ENCODE peak calls at places on chromosomes 16 and 17, in ten cellular contexts. Q is left ventricle myocardium inferior; I is AG04450; H is transverse colon; N is NCI-H1105; T is mucosa of descending colon; U is midbrain; P is activated T-cell treated with anti-CD3 and anti-CD28 coated beads, Interleukin-2, amount 50 U/mL, for 4 hours; M is ELF-1; R is cortex of kidney. F is an unnamed sample.

GRCh38 chr17:79033046-79033616 is 9.2 kb downstream of the C1QTNF1 start:
- DNase-seq in H (no peak), T (no peak), M (no peak), I (no peak), P (no peak), N (no peak), U (no peak), Q (no peak), R (no peak), F (no peak)

GRCh38 chr16:69880640-69881133 is 70.4 kb upstream of the CLEC18A start:
- DNase-seq in T (no peak), I (no peak), R (no peak), Q (no peak), M (no peak), H (no peak), N (no peak), U (peak), P (no peak), F (no peak)

GRCh38 chr16:68269793-68270192 is 5.5 kb downstream of the SLC7A6 start:
- DNase-seq in U (no peak), I (no peak), N (no peak), M (no peak), T (no peak), Q (no peak), P (no peak), H (no peak), R (no peak), F (no peak)

GRCh38 chr16:84667600-84668309 is 19.4 kb downstream of the KLHL36 start:
- DNase-seq in N (no peak), M (peak), Q (no peak), R (no peak), T (no peak), P (no peak), U (no peak), I (no peak), H (no peak), F (no peak)

GRCh38 chr16:61042736-61043135 is 993.5 kb downstream of the CDH8 start:
- DNase-seq in U (no peak), M (peak), R (no peak), I (no peak), H (no peak), N (no peak), Q (no peak), T (no peak), P (no peak), F (no peak)

GRCh38 chr16:3001316-3001715 is 11.4 kb upstream of the CLDN9 start:
- DNase-seq in T (no peak), R (no peak), N (no peak), P (no peak), Q (no peak), M (no peak), U (no peak), H (no peak), I (no peak), F (no peak)

GRCh38 chr16:10752843-10753523 is 9.3 kb downstream of the NUBP1 start:
- DNase-seq in T (no peak), Q (peak), M (no peak), H (peak), I (no peak), R (no peak), U (peak), N (no peak), P (no peak), F (no peak)

GRCh38 chr16:1949507-1949906 is 5.0 kb downstream of the RPL3L start:
- DNase-seq in Q (no peak), R (no peak), I (no peak), P (no peak), U (no peak), T (no peak), H (no peak), M (no peak), N (no peak), F (no peak)

GRCh38 chr17:2511138-2511461 is 588 bp downstream of the METTL16 start:
- DNase-seq in H (no peak), P (no peak), U (no peak), I (no peak), Q (no peak), N (no peak), M (no peak), T (no peak), R (no peak), F (no peak)